ENCODE peak calls at places on chromosomes 4 and X, in four cellular contexts. Z is A549, G is SK-N-SH, M is upper lobe of left lung. Q is an unnamed sample.

GRCh38 chr4:25098964-25099843 is 61.0 kb downstream of the SEPSECS start:
- DNase-seq in Z (peak), M (peak), G (peak), Q (no peak)

GRCh38 chr4:61540944-61541343 is 340.8 kb downstream of the ADGRL3 start:
- DNase-seq in Z (peak), M (no peak), G (no peak), Q (no peak)

GRCh38 chr4:186104114-186104894 is at the start of gene FAM149A:
- DNase-seq in G (no peak), Z (no peak), M (peak), Q (no peak)

GRCh38 chrX:39718951-39719350 is 378.8 kb downstream of the BCOR start:
- DNase-seq in Z (no peak), G (no peak), M (no peak), Q (no peak)

GRCh38 chrX:13022926-13023325 is 21.5 kb downstream of the FAM9C start:
- DNase-seq in M (no peak), G (no peak), Z (no peak), Q (no peak)

GRCh38 chr4:96473246-96473645 is 633.4 kb downstream of the PDHA2 start:
- DNase-seq in G (no peak), M (no peak), Z (no peak), Q (no peak)

GRCh38 chrX:148501121-148502066 is 977 bp downstream of the AFF2 start:
- DNase-seq in G (peak), M (no peak), Z (no peak), Q (no peak)

GRCh38 chrX:104270916-104271512 is 16.3 kb upstream of the ESX1 start:
- DNase-seq in Z (peak), M (no peak), G (no peak), Q (no peak)

GRCh38 chr4:102139132-102139573 is 206.1 kb downstream of the SLC39A8 start:
- DNase-seq in M (no peak), G (no peak), Z (peak), Q (no peak)

GRCh38 chrX:107421337-107421736 is 28.1 kb upstream of the FRMPD3 start:
- DNase-seq in Z (no peak), G (no peak), M (no peak), Q (no peak)

GRCh38 chr4:17236686-17237085 is 275.2 kb downstream of the QDPR start:
- DNase-seq in G (no peak), Z (no peak), M (no peak), Q (no peak)

GRCh38 chr4:140856692-140857091 is 100.5 kb upstream of the TBC1D9 start:
- DNase-seq in G (no peak), Z (peak), M (no peak), Q (no peak)

GRCh38 chr4:1032861-1033260 is 21.4 kb downstream of the FGFRL1 start:
- DNase-seq in M (no peak), G (no peak), Z (no peak), Q (no peak)

GRCh38 chrX:44474410-44474809 is 68.2 kb downstream of the FUNDC1 start:
- DNase-seq in M (no peak), G (no peak), Z (no peak), Q (no peak)

GRCh38 chr4:76681996-76682395 is 215.9 kb downstream of the SOWAHB start:
- DNase-seq in Z (no peak), G (no peak), M (no peak), Q (no peak)

GRCh38 chr4:33297091-33297490 is 2576.9 kb downstream of the PCDH7 start:
- DNase-seq in G (no peak), M (no peak), Z (no peak), Q (no peak)

GRCh38 chr4:2301806-2302205 is 39.9 kb upstream of the MXD4 start:
- DNase-seq in G (no peak), M (no peak), Z (no peak), Q (no peak)

GRCh38 chrX:40877869-40878268 is 142.5 kb upstream of the MED14 start:
- DNase-seq in G (peak), M (no peak), Z (peak), Q (no peak)

GRCh38 chr4:14383652-14384051 is 618.6 kb upstream of the CPEB2 start:
- DNase-seq in M (no peak), G (no peak), Z (no peak), Q (no peak)

GRCh38 chr4:163448541-163449203 is 24.9 kb downstream of the TKTL2 start:
- DNase-seq in M (no peak), Z (no peak), G (no peak), Q (no peak)

GRCh38 chrX:112961981-112962380 is 121.3 kb upstream of the AMOT start:
- DNase-seq in G (no peak), Z (no peak), M (no peak), Q (no peak)

GRCh38 chr4:55444822-55445221 is 49.1 kb downstream of the TMEM165 start:
- DNase-seq in Z (peak), M (peak), G (no peak), Q (no peak)

GRCh38 chr4:78396613-78397291 is 154.8 kb upstream of the ANXA3 start:
- DNase-seq in Z (no peak), G (no peak), M (no peak), Q (no peak)

GRCh38 chr4:43224591-43224990 is 332.1 kb downstream of the GRXCR1 start:
- DNase-seq in G (no peak), Z (no peak), M (no peak), Q (no peak)

GRCh38 chr4:88822034-88822433 is 124.4 kb upstream of the NAP1L5 start:
- DNase-seq in G (no peak), M (no peak), Z (no peak), Q (no peak)

GRCh38 chrX:32137525-32137924 is 1065.7 kb upstream of the FTHL17 start:
- DNase-seq in G (no peak), Z (no peak), M (no peak), Q (no peak)

GRCh38 chr4:97404876-97405523 is 738.3 kb downstream of the STPG2 start:
- DNase-seq in M (no peak), G (no peak), Z (peak), Q (no peak)

GRCh38 chrX:21738145-21738949 is 19.6 kb downstream of the SMPX start:
- DNase-seq in Z (peak), G (no peak), M (no peak), Q (no peak)

GRCh38 chr4:38344929-38345328 is 319.1 kb upstream of the KLF3 start:
- DNase-seq in G (no peak), Z (no peak), M (no peak), Q (no peak)

GRCh38 chr4:2259541-2260267 is 2.2 kb downstream of the MXD4 start:
- DNase-seq in G (no peak), Z (no peak), M (peak), Q (no peak)

GRCh38 chrX:74535211-74535621 is 79.2 kb downstream of the RLIM start:
- DNase-seq in Z (peak), G (peak), M (peak), Q (no peak)

GRCh38 chrX:76279007-76279406 is 106.1 kb downstream of the PBDC1 start:
- DNase-seq in G (peak), Z (peak), M (no peak), Q (no peak)

GRCh38 chr4:122865421-122865820 is 38.8 kb downstream of the FGF2 start:
- DNase-seq in G (no peak), Z (no peak), M (no peak), Q (no peak)

GRCh38 chr4:128571747-128572146 is 237.8 kb upstream of the JADE1 start:
- DNase-seq in Z (peak), G (no peak), M (peak), Q (no peak)
- TF ChIP-seq EP300 in Z (peak), G (no peak), M (peak), Q (no peak)

DNA sequence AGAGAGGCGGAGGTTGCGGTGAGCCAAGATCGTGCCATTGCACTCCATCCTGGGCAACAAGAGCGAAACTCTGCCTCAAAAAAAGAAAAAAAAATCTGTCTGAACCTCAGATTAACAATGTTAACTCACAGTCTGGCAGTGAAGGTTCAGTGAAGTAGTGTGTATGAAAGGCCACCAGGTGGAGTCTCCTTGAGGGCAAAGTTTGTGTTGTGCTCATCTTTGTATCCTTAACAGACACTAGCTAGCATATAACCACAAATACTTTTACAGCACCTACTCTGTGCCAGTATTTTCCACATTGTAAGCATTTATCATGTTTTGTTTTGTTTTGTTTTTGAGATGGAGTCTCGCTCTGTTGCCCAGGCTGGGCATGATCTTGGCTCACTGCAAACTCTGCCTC is 46.0 kb upstream of the MGST2 start:
- DNase-seq in M (no peak), Z (peak), G (no peak), Q (no peak)
- TF ChIP-seq CTCF in M (peak), Z (peak), G (peak), Q (no peak)

DNA sequence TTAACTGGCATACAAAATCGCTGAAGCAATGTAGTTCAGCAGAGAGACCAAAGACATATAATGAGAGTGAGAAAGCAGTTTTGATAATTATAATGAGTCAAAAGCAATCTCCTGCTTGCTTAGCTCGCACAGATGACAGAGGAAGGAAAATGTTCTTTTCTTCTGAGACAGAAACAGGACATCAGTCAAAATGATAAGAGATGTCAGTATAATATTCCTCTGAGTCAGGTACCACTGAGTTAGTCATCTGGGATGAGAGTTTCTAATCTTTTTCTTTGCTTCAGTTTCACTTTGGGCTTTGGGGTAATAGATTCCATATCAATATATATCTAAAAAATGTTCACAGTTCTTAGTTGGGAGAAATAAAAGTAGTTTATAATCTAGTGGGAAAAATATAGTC is 387.2 kb downstream of the PCDH7 start:
- DNase-seq in M (no peak), Z (no peak), G (no peak), Q (no peak)
- TF ChIP-seq EP300 in M (no peak), Z (no peak), G (no peak), Q (no peak)

DNA sequence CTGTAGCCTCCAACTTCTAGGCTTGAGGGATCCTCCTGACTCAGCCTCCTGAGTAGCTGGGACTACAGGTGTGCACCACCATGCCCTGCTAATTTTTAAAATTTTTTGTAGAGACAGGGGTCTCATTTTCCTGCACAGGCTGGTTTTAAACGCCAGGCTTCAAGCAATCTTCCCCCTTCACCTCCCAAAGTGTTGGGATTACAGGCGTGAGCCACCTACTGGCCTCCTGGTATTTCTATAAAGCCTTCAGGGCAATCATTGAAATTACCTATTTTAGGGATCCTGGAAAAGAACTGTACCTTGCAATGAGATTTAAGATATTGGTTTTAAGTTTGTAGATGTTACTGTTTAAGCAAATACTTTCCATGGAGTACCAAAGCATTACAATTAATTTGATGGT is 13.5 kb upstream of the PLS3 start:
- DNase-seq in G (no peak), M (no peak), Z (no peak), Q (no peak)
- TF ChIP-seq CTCF in G (peak), M (no peak), Z (peak), Q (no peak)

GRCh38 chr4:171025776-171026175 is 787.4 kb upstream of the GALNTL6 start:
- DNase-seq in M (no peak), Z (no peak), G (no peak), Q (no peak)
- TF ChIP-seq EP300 in M (no peak), Z (no peak), G (no peak), Q (no peak)